ENCODE peak calls at places on chromosomes 13 and 19, in eight cellular contexts. One of them, this sample, is unnamed. For H3K4me1, the result is how much of the 10 kb centered on the place peaks cover.

GRCh38 chr19:45357445-45357783 is 13.0 kb downstream of the ERCC2 start:
- DNase-seq in GM23248: no peak
- DNase-seq in uterus: no peak
- DNase-seq in transverse colon: no peak
- DNase-seq in ascending aorta: no peak
- DNase-seq in left lung: no peak
- DNase-seq in spleen: no peak
- DNase-seq in H1: no peak
- DNase-seq in this sample: no peak

GRCh38 chr13:60627071-60627686 is 230.2 kb downstream of the TDRD3 start:
- DNase-seq in GM23248: peak
- DNase-seq in uterus: no peak
- DNase-seq in transverse colon: no peak
- DNase-seq in ascending aorta: no peak
- DNase-seq in left lung: no peak
- DNase-seq in spleen: no peak
- DNase-seq in H1: peak
- DNase-seq in this sample: peak

GRCh38 chr13:29993716-29994488 is 143.5 kb upstream of the UBL3 start:
- DNase-seq in GM23248: peak
- DNase-seq in uterus: no peak
- DNase-seq in transverse colon: no peak
- DNase-seq in ascending aorta: no peak
- DNase-seq in left lung: no peak
- DNase-seq in spleen: no peak
- DNase-seq in H1: no peak
- DNase-seq in this sample: peak

GRCh38 chr13:60733933-60734332 is 336.9 kb downstream of the TDRD3 start:
- DNase-seq in GM23248: no peak
- DNase-seq in uterus: no peak
- DNase-seq in transverse colon: no peak
- DNase-seq in ascending aorta: no peak
- DNase-seq in left lung: no peak
- DNase-seq in spleen: no peak
- DNase-seq in H1: no peak
- DNase-seq in this sample: no peak

GRCh38 chr13:38898481-38898880 is 92.2 kb downstream of the STOML3 start:
- DNase-seq in GM23248: no peak
- DNase-seq in uterus: no peak
- DNase-seq in transverse colon: no peak
- DNase-seq in ascending aorta: no peak
- DNase-seq in left lung: no peak
- DNase-seq in spleen: no peak
- DNase-seq in H1: no peak
- DNase-seq in this sample: no peak

GRCh38 chr13:51191743-51192142 is 30.5 kb upstream of the FAM124A start:
- DNase-seq in GM23248: no peak
- DNase-seq in uterus: no peak
- DNase-seq in transverse colon: no peak
- DNase-seq in ascending aorta: no peak
- DNase-seq in left lung: no peak
- DNase-seq in spleen: no peak
- DNase-seq in H1: no peak
- DNase-seq in this sample: no peak

GRCh38 chr13:113664751-113665581 is 2.1 kb upstream of the GRK1 start:
- DNase-seq in GM23248: no peak
- DNase-seq in uterus: peak
- DNase-seq in transverse colon: peak
- DNase-seq in ascending aorta: no peak
- DNase-seq in left lung: peak
- DNase-seq in spleen: peak
- DNase-seq in H1: no peak
- DNase-seq in this sample: no peak

GRCh38 chr19:4049432-4049831 is 17.3 kb downstream of the ZBTB7A start:
- DNase-seq in GM23248: no peak
- DNase-seq in uterus: no peak
- DNase-seq in transverse colon: no peak
- DNase-seq in ascending aorta: no peak
- DNase-seq in left lung: no peak
- DNase-seq in spleen: no peak
- DNase-seq in H1: no peak
- DNase-seq in this sample: no peak

GRCh38 chr13:94182185-94182761 is 297.2 kb downstream of the DCT start:
- DNase-seq in GM23248: no peak
- DNase-seq in uterus: no peak
- DNase-seq in transverse colon: no peak
- DNase-seq in ascending aorta: no peak
- DNase-seq in left lung: no peak
- DNase-seq in spleen: no peak
- DNase-seq in H1: no peak
- DNase-seq in this sample: no peak

GRCh38 chr13:96730676-96731075 is 263.6 kb downstream of the OXGR1 start:
- DNase-seq in GM23248: no peak
- DNase-seq in uterus: no peak
- DNase-seq in transverse colon: no peak
- DNase-seq in ascending aorta: no peak
- DNase-seq in left lung: no peak
- DNase-seq in spleen: no peak
- DNase-seq in H1: no peak
- DNase-seq in this sample: no peak

GRCh38 chr13:42807866-42808265 is 26.5 kb downstream of the FAM216B start:
- DNase-seq in GM23248: peak
- DNase-seq in uterus: no peak
- DNase-seq in transverse colon: no peak
- DNase-seq in ascending aorta: no peak
- DNase-seq in left lung: no peak
- DNase-seq in spleen: no peak
- DNase-seq in H1: no peak
- DNase-seq in this sample: peak

GRCh38 chr19:16470911-16471811 is 609 bp downstream of the EPS15L1 start:
- DNase-seq in GM23248: peak
- DNase-seq in uterus: no peak
- DNase-seq in transverse colon: peak
- DNase-seq in ascending aorta: no peak
- DNase-seq in left lung: no peak
- DNase-seq in spleen: no peak
- DNase-seq in H1: no peak
- DNase-seq in this sample: peak

GRCh38 chr13:113545455-113545930 is 39.1 kb upstream of the TFDP1 start:
- DNase-seq in GM23248: peak
- DNase-seq in uterus: no peak
- DNase-seq in transverse colon: peak
- DNase-seq in ascending aorta: no peak
- DNase-seq in left lung: peak
- DNase-seq in spleen: peak
- DNase-seq in H1: no peak
- DNase-seq in this sample: peak

GRCh38 chr19:12983561-12984142 is 11.6 kb upstream of the NFIX start:
- DNase-seq in GM23248: peak
- DNase-seq in uterus: peak
- DNase-seq in transverse colon: peak
- DNase-seq in ascending aorta: no peak
- DNase-seq in left lung: peak
- DNase-seq in spleen: peak
- DNase-seq in H1: no peak
- DNase-seq in this sample: peak

GRCh38 chr19:32303193-32303592 is 42.2 kb upstream of the ZNF507 start:
- DNase-seq in GM23248: no peak
- DNase-seq in uterus: no peak
- DNase-seq in transverse colon: no peak
- DNase-seq in ascending aorta: no peak
- DNase-seq in left lung: no peak
- DNase-seq in spleen: no peak
- DNase-seq in H1: no peak
- DNase-seq in this sample: no peak

GRCh38 chr19:10422846-10423245 is 2.5 kb downstream of the PDE4A start:
- DNase-seq in GM23248: no peak
- DNase-seq in uterus: no peak
- DNase-seq in transverse colon: no peak
- DNase-seq in ascending aorta: no peak
- DNase-seq in left lung: no peak
- DNase-seq in spleen: no peak
- DNase-seq in H1: no peak
- DNase-seq in this sample: no peak

GRCh38 chr19:10421240-10421948 is 1.1 kb downstream of the PDE4A start:
- DNase-seq in GM23248: no peak
- DNase-seq in uterus: no peak
- DNase-seq in transverse colon: no peak
- DNase-seq in ascending aorta: no peak
- DNase-seq in left lung: no peak
- DNase-seq in spleen: no peak
- DNase-seq in H1: no peak
- DNase-seq in this sample: no peak

GRCh38 chr19:10427169-10427568 is 6.8 kb downstream of the PDE4A start:
- DNase-seq in GM23248: no peak
- DNase-seq in uterus: no peak
- DNase-seq in transverse colon: no peak
- DNase-seq in ascending aorta: no peak
- DNase-seq in left lung: no peak
- DNase-seq in spleen: no peak
- DNase-seq in H1: no peak
- DNase-seq in this sample: no peak

GRCh38 chr19:10421981-10422461 is 1.7 kb downstream of the PDE4A start:
- DNase-seq in GM23248: no peak
- DNase-seq in uterus: no peak
- DNase-seq in transverse colon: no peak
- DNase-seq in ascending aorta: no peak
- DNase-seq in left lung: no peak
- DNase-seq in spleen: no peak
- DNase-seq in H1: no peak
- DNase-seq in this sample: no peak

GRCh38 chr19:10424011-10424637 is 3.8 kb downstream of the PDE4A start:
- DNase-seq in GM23248: peak
- DNase-seq in uterus: peak
- DNase-seq in transverse colon: peak
- DNase-seq in ascending aorta: no peak
- DNase-seq in left lung: peak
- DNase-seq in spleen: peak
- DNase-seq in H1: no peak
- DNase-seq in this sample: peak
- H3K4me1 ChIP-seq in GM23248: under half
- H3K4me1 ChIP-seq in uterus: under half
- H3K4me1 ChIP-seq in transverse colon: under half
- H3K4me1 ChIP-seq in ascending aorta: under half
- H3K4me1 ChIP-seq in left lung: under half
- H3K4me1 ChIP-seq in spleen: half or more
- H3K4me1 ChIP-seq in H1: under half
- H3K4me1 ChIP-seq in this sample: under half

GRCh38 chr19:6270076-6270745 is 9.6 kb downstream of the MLLT1 start:
- DNase-seq in GM23248: no peak
- DNase-seq in uterus: peak
- DNase-seq in transverse colon: no peak
- DNase-seq in ascending aorta: no peak
- DNase-seq in left lung: no peak
- DNase-seq in spleen: no peak
- DNase-seq in H1: no peak
- DNase-seq in this sample: no peak

GRCh38 chr19:6269101-6269886 is 10.5 kb downstream of the MLLT1 start:
- DNase-seq in GM23248: no peak
- DNase-seq in uterus: no peak
- DNase-seq in transverse colon: no peak
- DNase-seq in ascending aorta: no peak
- DNase-seq in left lung: no peak
- DNase-seq in spleen: no peak
- DNase-seq in H1: no peak
- DNase-seq in this sample: no peak

GRCh38 chr19:6271251-6271650 is 8.5 kb downstream of the MLLT1 start:
- DNase-seq in GM23248: peak
- DNase-seq in uterus: peak
- DNase-seq in transverse colon: no peak
- DNase-seq in ascending aorta: no peak
- DNase-seq in left lung: no peak
- DNase-seq in spleen: no peak
- DNase-seq in H1: no peak
- DNase-seq in this sample: peak

GRCh38 chr19:6271721-6272410 is 7.9 kb downstream of the MLLT1 start:
- DNase-seq in GM23248: peak
- DNase-seq in uterus: peak
- DNase-seq in transverse colon: peak
- DNase-seq in ascending aorta: no peak
- DNase-seq in left lung: peak
- DNase-seq in spleen: no peak
- DNase-seq in H1: no peak
- DNase-seq in this sample: peak

DNA sequence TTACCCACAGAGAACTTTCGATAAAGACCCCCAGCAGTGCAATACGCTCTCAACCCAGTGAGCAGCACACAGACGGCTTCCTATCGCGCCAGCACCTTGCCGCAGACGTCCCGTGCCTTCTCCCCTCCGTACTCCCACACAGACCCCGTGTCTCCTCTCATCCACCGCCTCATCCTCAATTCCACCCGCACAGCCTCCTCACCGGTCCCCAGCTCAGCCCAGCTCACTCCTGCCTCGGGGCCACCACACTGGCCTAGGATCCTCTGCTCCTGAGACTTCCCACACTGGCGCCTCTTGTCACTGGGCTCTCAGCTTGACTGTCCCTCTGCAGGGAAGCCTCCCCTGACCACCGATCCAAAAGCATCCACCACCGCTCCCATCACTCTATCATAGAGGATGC is 9.0 kb downstream of the MLLT1 start:
- DNase-seq in GM23248: no peak
- DNase-seq in uterus: no peak
- DNase-seq in transverse colon: no peak
- DNase-seq in ascending aorta: no peak
- DNase-seq in left lung: no peak
- DNase-seq in spleen: no peak
- DNase-seq in H1: no peak
- DNase-seq in this sample: no peak
- H3K4me1 ChIP-seq in GM23248: half or more
- H3K4me1 ChIP-seq in uterus: under half
- H3K4me1 ChIP-seq in transverse colon: under half
- H3K4me1 ChIP-seq in ascending aorta: under half
- H3K4me1 ChIP-seq in left lung: half or more
- H3K4me1 ChIP-seq in spleen: under half
- H3K4me1 ChIP-seq in H1: under half
- H3K4me1 ChIP-seq in this sample: under half

DNA sequence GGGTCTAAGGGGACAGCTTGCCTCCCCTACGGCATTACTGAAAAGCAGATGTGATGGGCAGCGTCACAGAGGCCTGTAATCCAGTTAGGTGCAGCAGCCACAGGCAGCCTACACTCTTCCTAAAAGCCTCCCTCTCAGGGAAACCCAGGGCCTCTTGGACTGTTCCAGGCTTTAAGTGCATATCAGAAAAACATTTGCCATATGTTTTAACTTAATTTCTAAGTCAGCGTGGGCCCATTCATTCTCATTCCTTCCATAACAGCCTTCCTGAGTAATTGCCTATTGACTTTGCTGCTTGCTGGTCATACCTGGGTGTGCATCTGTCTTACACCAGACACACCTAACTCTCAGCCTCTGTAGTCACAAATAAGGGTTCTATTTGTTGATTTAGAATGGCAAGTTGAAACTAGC is 135.6 kb upstream of the SERP2 start:
- DNase-seq in GM23248: peak
- DNase-seq in uterus: no peak
- DNase-seq in transverse colon: no peak
- DNase-seq in ascending aorta: no peak
- DNase-seq in left lung: no peak
- DNase-seq in spleen: no peak
- DNase-seq in H1: no peak
- DNase-seq in this sample: peak
- H3K4me1 ChIP-seq in GM23248: under half
- H3K4me1 ChIP-seq in uterus: under half
- H3K4me1 ChIP-seq in transverse colon: under half
- H3K4me1 ChIP-seq in ascending aorta: under half
- H3K4me1 ChIP-seq in left lung: under half
- H3K4me1 ChIP-seq in spleen: under half
- H3K4me1 ChIP-seq in H1: under half
- H3K4me1 ChIP-seq in this sample: under half

GRCh38 chr13:46124531-46124966 is 19.7 kb upstream of the CPB2 start:
- DNase-seq in GM23248: no peak
- DNase-seq in uterus: no peak
- DNase-seq in transverse colon: no peak
- DNase-seq in ascending aorta: no peak
- DNase-seq in left lung: peak
- DNase-seq in spleen: peak
- DNase-seq in H1: no peak
- DNase-seq in this sample: no peak
- H3K4me1 ChIP-seq in GM23248: under half
- H3K4me1 ChIP-seq in uterus: under half
- H3K4me1 ChIP-seq in transverse colon: under half
- H3K4me1 ChIP-seq in ascending aorta: under half
- H3K4me1 ChIP-seq in left lung: under half
- H3K4me1 ChIP-seq in spleen: under half
- H3K4me1 ChIP-seq in H1: under half
- H3K4me1 ChIP-seq in this sample: under half